ENCODE peak calls at places on chromosomes 12 and 14, in four cellular contexts. P is H1, U is uterus, Q is T-helper 9 cell. S is an unnamed sample.

GRCh38 chr12:120830052-120830940 is 73.9 kb downstream of the SPPL3 start:
- DNase-seq in P (no peak), U (no peak), Q (no peak), S (no peak)

GRCh38 chr14:89327771-89328212 is 89.2 kb downstream of the FOXN3 start:
- DNase-seq in U (no peak), Q (no peak), P (no peak), S (no peak)

GRCh38 chr14:54259821-54260220 is 137.0 kb upstream of the CDKN3 start:
- DNase-seq in Q (no peak), P (no peak), U (no peak), S (no peak)

GRCh38 chr14:73462815-73463214 is 4.5 kb upstream of the NUMB start:
- DNase-seq in Q (no peak), P (no peak), U (no peak), S (no peak)

GRCh38 chr14:50801706-50802105 is 29.3 kb downstream of the NIN start:
- DNase-seq in P (no peak), U (no peak), Q (no peak), S (no peak)

GRCh38 chr12:6374028-6374780 is 1.2 kb downstream of the SCNN1A start:
- DNase-seq in U (no peak), Q (no peak), P (no peak), S (no peak)

GRCh38 chr14:49134940-49135339 is 451.2 kb downstream of the RPS29 start:
- DNase-seq in U (no peak), P (no peak), Q (no peak), S (no peak)

GRCh38 chr12:83676896-83677295 is 990.2 kb downstream of the TMTC2 start:
- DNase-seq in Q (no peak), U (no peak), P (no peak), S (no peak)

GRCh38 chr14:87044807-87045206 is 948.2 kb downstream of the GALC start:
- DNase-seq in P (no peak), Q (no peak), U (no peak), S (no peak)

GRCh38 chr12:64169999-64170398 is 52.1 kb downstream of the KICS2 start:
- DNase-seq in P (no peak), U (no peak), Q (no peak), S (no peak)

GRCh38 chr12:6341439-6342139 is at the start of gene TNFRSF1A:
- DNase-seq in U (peak), P (no peak), Q (no peak), S (peak)

GRCh38 chr12:125530876-125531275 is 465.6 kb downstream of the AACS start:
- DNase-seq in P (no peak), Q (no peak), U (no peak), S (no peak)

GRCh38 chr12:11822071-11822818 is 172.8 kb downstream of the ETV6 start:
- DNase-seq in Q (peak), U (no peak), P (no peak), S (no peak)

GRCh38 chr14:32417956-32418552 is 89.0 kb downstream of the AKAP6 start:
- DNase-seq in Q (no peak), U (no peak), P (no peak), S (peak)

GRCh38 chr12:30978639-30979038 is 52.1 kb downstream of the TSPAN11 start:
- DNase-seq in Q (no peak), P (no peak), U (no peak), S (no peak)

GRCh38 chr12:16347391-16348298 is at the start of gene MGST1:
- DNase-seq in U (peak), P (peak), Q (no peak), S (peak)

GRCh38 chr12:100675432-100675831 is 101.9 kb downstream of the GAS2L3 start:
- DNase-seq in U (no peak), Q (no peak), P (no peak), S (no peak)

GRCh38 chr12:30067156-30067555 is 283.4 kb upstream of the TMTC1 start:
- DNase-seq in P (no peak), U (no peak), Q (no peak), S (no peak)

GRCh38 chr12:2112401-2112800 is 59.6 kb downstream of the CACNA1C start:
- DNase-seq in U (no peak), P (no peak), Q (no peak), S (no peak)

GRCh38 chr14:105448706-105449111 is 25.9 kb upstream of the CRIP2 start:
- DNase-seq in U (peak), P (peak), Q (peak), S (peak)

GRCh38 chr12:40473979-40474378 is 218.3 kb upstream of the CNTN1 start:
- DNase-seq in U (no peak), Q (no peak), P (no peak), S (no peak)

GRCh38 chr12:116717466-116718457 is 20.1 kb downstream of the SPRING1 start:
- DNase-seq in U (peak), Q (no peak), P (no peak), S (no peak)

GRCh38 chr14:104657114-104657524 is 32.3 kb upstream of the INF2 start:
- DNase-seq in P (no peak), U (no peak), Q (no peak), S (no peak)

GRCh38 chr14:84969501-84969900 is 560.4 kb upstream of the FLRT2 start:
- DNase-seq in Q (no peak), P (no peak), U (no peak), S (no peak)

GRCh38 chr14:104877806-104878550 is 12.9 kb downstream of the CEP170B start:
- DNase-seq in Q (no peak), U (no peak), P (no peak), S (no peak)

GRCh38 chr12:95384785-95385184 is 89.2 kb upstream of the METAP2 start:
- DNase-seq in Q (no peak), P (no peak), U (no peak), S (no peak)

GRCh38 chr14:100342195-100342594 is 19.1 kb downstream of the SLC25A47 start:
- DNase-seq in U (no peak), Q (no peak), P (no peak), S (no peak)

GRCh38 chr12:131817241-131817640 is 11.0 kb upstream of the MMP17 start:
- DNase-seq in Q (no peak), U (no peak), P (no peak), S (no peak)

GRCh38 chr12:48681416-48681737 is 661 bp downstream of the KANSL2 start:
- DNase-seq in P (no peak), Q (no peak), U (no peak), S (no peak)

GRCh38 chr12:7433276-7433822 is 10.6 kb downstream of the CD163L1 start:
- DNase-seq in U (no peak), Q (no peak), P (no peak), S (no peak)

GRCh38 chr12:44653886-44654527 is 222.1 kb downstream of the NELL2 start:
- DNase-seq in Q (no peak), P (no peak), U (no peak), S (no peak)

GRCh38 chr14:45238988-45239387 is 14.0 kb downstream of the MIS18BP1 start:
- DNase-seq in Q (no peak), P (no peak), U (no peak), S (no peak)

GRCh38 chr12:95173392-95174251 is 43.6 kb downstream of the FGD6 start:
- DNase-seq in Q (no peak), P (no peak), U (peak), S (peak)

GRCh38 chr12:105204916-105205315 is 31.1 kb downstream of the APPL2 start:
- DNase-seq in P (no peak), U (no peak), Q (no peak), S (no peak)

GRCh38 chr12:109948382-109948781 is 47.8 kb downstream of the GIT2 start:
- DNase-seq in P (no peak), Q (no peak), U (no peak), S (no peak)

GRCh38 chr14:94654071-94654974 is 42.1 kb downstream of the SERPINA3 start:
- DNase-seq in Q (no peak), U (peak), P (no peak), S (no peak)

GRCh38 chr14:33525626-33526025 is 425.2 kb downstream of the EGLN3 start:
- DNase-seq in Q (no peak), U (no peak), P (no peak), S (no peak)